ENCODE peak calls at places on chromosomes 16 and 17, in four cellular contexts. A is naive thymus-derived CD4-positive, alpha-beta T cell; J is HTR-8/SVneo; H is stimulated activated naive CD8-positive, alpha-beta T cell treated with anti-CD3 and anti-CD28 coated beads, Interleukin-15, amount 100 ng/mL, for 72 hours. Q is an unnamed sample.

GRCh38 chr16:74309789-74310781 is 13.5 kb downstream of the PSMD7 start:
- DNase-seq in A (peak), J (peak), H (peak), Q (no peak)

GRCh38 chr17:80422981-80423380 is 8.0 kb downstream of the ENDOV start:
- DNase-seq in A (no peak), J (no peak), H (no peak), Q (no peak)

GRCh38 chr16:23826528-23827244 is 9.1 kb upstream of the PRKCB start:
- DNase-seq in A (peak), J (no peak), H (no peak), Q (no peak)

GRCh38 chr17:31373150-31374082 is 18.1 kb upstream of the RAB11FIP4 start:
- DNase-seq in A (peak), J (no peak), H (no peak), Q (peak)

GRCh38 chr16:85664580-85665372 is 24.0 kb downstream of the GINS2 start:
- DNase-seq in A (no peak), J (no peak), H (no peak), Q (no peak)

GRCh38 chr17:74467221-74467951 is 952 bp downstream of the CD300A start:
- DNase-seq in A (no peak), J (no peak), H (no peak), Q (no peak)

GRCh38 chr17:40179923-40180659 is 2.8 kb downstream of the RAPGEFL1 start:
- DNase-seq in A (no peak), J (peak), H (no peak), Q (no peak)

GRCh38 chr17:80145076-80146075 is 1.6 kb downstream of the EIF4A3 start:
- DNase-seq in A (peak), J (no peak), H (no peak), Q (no peak)

GRCh38 chr16:28318042-28318597 is 25.8 kb downstream of the SBK1 start:
- DNase-seq in A (no peak), J (no peak), H (no peak), Q (no peak)

GRCh38 chr16:48558269-48558915 is 51.6 kb downstream of the N4BP1 start:
- DNase-seq in A (no peak), J (no peak), H (no peak), Q (no peak)

GRCh38 chr17:81684442-81684911 is 666 bp downstream of the HGS start:
- DNase-seq in A (no peak), J (no peak), H (no peak), Q (no peak)

GRCh38 chr17:77308768-77309726 is 168.3 kb downstream of the SEC14L1 start:
- DNase-seq in A (no peak), J (no peak), H (no peak), Q (no peak)

GRCh38 chr17:80024206-80024972 is 11.3 kb downstream of the TBC1D16 start:
- DNase-seq in A (no peak), J (no peak), H (no peak), Q (no peak)

GRCh38 chr16:21684199-21684598 is 20.4 kb downstream of the OTOA start:
- DNase-seq in A (peak), J (no peak), H (peak), Q (no peak)

GRCh38 chr16:27234603-27235002 is 31.3 kb downstream of the KDM8 start:
- DNase-seq in A (no peak), J (no peak), H (no peak), Q (no peak)

GRCh38 chr17:72297326-72298115 is 176.7 kb downstream of the SOX9 start:
- DNase-seq in A (no peak), J (peak), H (no peak), Q (no peak)

GRCh38 chr16:29994613-29995329 is 646 bp downstream of the HIRIP3 start:
- DNase-seq in A (no peak), J (no peak), H (no peak), Q (no peak)